ENCODE peak calls at places on chromosomes 7 and 10, in ten cellular contexts. U is suprapubic skin; L is mesenteric fat pad; Z is ureter; P is CD8-positive, alpha-beta T cell; E is progenitor cell of endocrine pancreas; M is stimulated activated naive CD8-positive, alpha-beta T cell treated with anti-CD3 and anti-CD28 coated beads, Interleukin-15, amount 100 ng/mL, for 72 hours; W is effector CD4-positive, alpha-beta T cell; T is lower lobe of right lung; B is NCI-H460. K is an unnamed sample.

GRCh38 chr7:43686991-43687390 is 42.3 kb downstream of the COA1 start:
- DNase-seq in T (no peak), P (no peak), W (no peak), E (no peak), Z (no peak), U (no peak), B (no peak), L (no peak), M (no peak), K (no peak)

GRCh38 chr7:42097756-42098155 is 139.3 kb downstream of the GLI3 start:
- DNase-seq in L (no peak), M (no peak), Z (no peak), W (no peak), B (peak), E (no peak), T (no peak), U (no peak), P (no peak), K (no peak)

GRCh38 chr7:47669178-47669878 is 87.4 kb upstream of the TNS3 start:
- DNase-seq in U (peak), B (peak), L (no peak), E (no peak), Z (peak), T (peak), M (no peak), W (no peak), P (no peak), K (peak)

GRCh38 chr7:100863406-100863950 is 3.7 kb upstream of the TRIP6 start:
- DNase-seq in M (no peak), T (no peak), B (no peak), E (no peak), L (no peak), P (no peak), U (no peak), W (no peak), Z (no peak), K (no peak)

GRCh38 chr10:93573051-93573909 is 6.8 kb downstream of the FFAR4 start:
- DNase-seq in W (no peak), M (no peak), T (peak), B (no peak), E (no peak), Z (no peak), L (no peak), U (no peak), P (no peak), K (peak)

GRCh38 chr10:113058175-113058961 is 108.3 kb downstream of the TCF7L2 start:
- DNase-seq in Z (no peak), U (no peak), P (no peak), E (no peak), W (no peak), T (no peak), L (no peak), M (no peak), B (no peak), K (peak)

GRCh38 chr7:148930335-148930734 is 46.2 kb upstream of the EZH2 start:
- DNase-seq in W (no peak), B (no peak), U (no peak), T (no peak), M (no peak), Z (no peak), E (no peak), P (no peak), L (no peak), K (no peak)

GRCh38 chr10:13633689-13634088 is 46.9 kb downstream of the PRPF18 start:
- DNase-seq in B (no peak), Z (no peak), U (no peak), M (no peak), T (no peak), W (no peak), P (no peak), L (no peak), E (no peak), K (no peak)

GRCh38 chr7:92808635-92809034 is 27.7 kb downstream of the CDK6 start:
- DNase-seq in E (no peak), U (no peak), W (no peak), M (no peak), B (no peak), P (no peak), L (no peak), T (no peak), Z (no peak), K (no peak)

GRCh38 chr10:14071956-14072355 is 258.8 kb downstream of the FRMD4A start:
- DNase-seq in M (no peak), P (no peak), E (no peak), T (no peak), Z (no peak), U (no peak), L (no peak), B (no peak), W (no peak), K (no peak)

GRCh38 chr10:63681965-63682704 is 160.9 kb downstream of the REEP3 start:
- DNase-seq in M (no peak), L (no peak), Z (no peak), B (no peak), E (no peak), W (no peak), T (no peak), P (no peak), U (no peak), K (no peak)

GRCh38 chr7:2905027-2905426 is 60.9 kb upstream of the GNA12 start:
- DNase-seq in T (no peak), E (no peak), B (no peak), U (no peak), Z (no peak), L (no peak), W (no peak), P (no peak), M (no peak), K (no peak)

GRCh38 chr7:73682745-73683055 is 553 bp downstream of the DNAJC30 start:
- DNase-seq in M (no peak), U (no peak), B (no peak), Z (no peak), W (no peak), T (no peak), P (no peak), L (no peak), E (no peak), K (no peak)

GRCh38 chr7:80779456-80779855 is 139.4 kb downstream of the SEMA3C start:
- DNase-seq in L (no peak), E (no peak), U (no peak), Z (no peak), M (no peak), B (no peak), T (no peak), W (no peak), P (no peak), K (no peak)

GRCh38 chr7:115511330-115511729 is 519.2 kb downstream of the TFEC start:
- DNase-seq in M (no peak), B (no peak), L (no peak), T (no peak), P (no peak), E (no peak), U (no peak), Z (no peak), W (no peak), K (no peak)

GRCh38 chr10:53573498-53573897 is 800.9 kb upstream of the MBL2 start:
- DNase-seq in U (no peak), L (no peak), T (no peak), E (no peak), M (no peak), Z (no peak), B (no peak), P (no peak), W (no peak), K (no peak)

GRCh38 chr10:102384606-102385429 is 10.7 kb upstream of the NFKB2 start:
- DNase-seq in U (no peak), P (no peak), T (no peak), E (no peak), W (no peak), B (no peak), M (no peak), Z (no peak), L (no peak), K (no peak)

GRCh38 chr7:1754345-1754908 is 84.3 kb downstream of the ELFN1 start:
- DNase-seq in U (no peak), T (no peak), M (no peak), Z (no peak), B (no peak), E (no peak), L (no peak), W (no peak), P (no peak), K (no peak)

GRCh38 chr10:38600696-38601095 is 506.6 kb downstream of the ZNF37A start:
- DNase-seq in Z (no peak), W (no peak), L (no peak), P (no peak), T (no peak), M (no peak), E (no peak), B (no peak), U (no peak), K (no peak)

GRCh38 chr10:4688168-4688567 is 137.8 kb upstream of the AKR1E2 start:
- DNase-seq in L (no peak), T (no peak), W (no peak), E (no peak), M (no peak), P (no peak), U (no peak), B (no peak), Z (no peak), K (no peak)

GRCh38 chr7:66920769-66921395 is at the start of gene TMEM248:
- DNase-seq in B (peak), T (peak), L (peak), E (peak), W (peak), Z (peak), P (peak), M (peak), U (peak), K (peak)

GRCh38 chr7:149126662-149127321 is 668 bp upstream of the ZNF425 start:
- DNase-seq in L (peak), T (peak), B (no peak), U (peak), P (peak), M (peak), Z (peak), W (peak), E (peak), K (peak)

GRCh38 chr10:74652664-74653063 is 173.7 kb upstream of the KAT6B start:
- DNase-seq in W (no peak), T (no peak), P (no peak), B (no peak), L (no peak), Z (no peak), U (no peak), E (no peak), M (no peak), K (no peak)

GRCh38 chr10:102633282-102633681 is 11.0 kb upstream of the TRIM8 start:
- DNase-seq in M (no peak), U (no peak), Z (no peak), E (no peak), W (no peak), B (no peak), L (no peak), P (peak), T (peak), K (peak)

GRCh38 chr7:21902240-21902639 is 43.5 kb downstream of the CDCA7L start:
- DNase-seq in W (no peak), T (no peak), U (no peak), E (no peak), L (no peak), P (no peak), Z (no peak), M (no peak), B (no peak), K (no peak)

GRCh38 chr7:130695840-130696239 is 9.5 kb upstream of the TSGA13 start:
- DNase-seq in Z (no peak), T (no peak), E (no peak), M (no peak), L (no peak), U (no peak), B (peak), W (no peak), P (no peak), K (no peak)

GRCh38 chr10:13882112-13882711 is 295.4 kb downstream of the PRPF18 start:
- DNase-seq in Z (no peak), P (no peak), B (no peak), T (peak), U (no peak), E (no peak), W (no peak), M (no peak), L (no peak), K (no peak)

GRCh38 chr10:5889624-5890518 is at the start of the genes ANKRD16 and FBH1:
- DNase-seq in E (peak), Z (peak), U (peak), B (peak), M (peak), W (peak), L (peak), T (peak), P (peak), K (peak)

GRCh38 chr10:28942012-28942411 is 264.7 kb downstream of the BAMBI start:
- DNase-seq in E (no peak), L (no peak), P (no peak), U (no peak), B (no peak), M (no peak), Z (no peak), T (no peak), W (no peak), K (no peak)